ENCODE peak calls at places on chromosomes 2 and 18, in five cellular contexts. F is SK-N-SH, O is IMR-90, B is GM23338, Z is GM12878. Q is an unnamed sample. For H4K20me1, the result is how much of the 10 kb centered on the place peaks cover.

GRCh38 chr18:2529154-2529553 is 42.2 kb downstream of the METTL4 start:
- DNase-seq in F (no peak), O (peak), B (peak), Z (no peak), Q (no peak)

GRCh38 chr2:61534926-61535325 is 3.2 kb downstream of the XPO1 start:
- DNase-seq in F (no peak), O (peak), B (no peak), Z (no peak), Q (no peak)

GRCh38 chr2:240351826-240352426 is 83.5 kb upstream of the GPC1 start:
- DNase-seq in F (peak), O (no peak), B (no peak), Z (no peak), Q (no peak)

GRCh38 chr2:232273903-232274598 is 104.5 kb upstream of the ALPP start:
- DNase-seq in F (no peak), O (no peak), B (no peak), Z (no peak), Q (no peak)

GRCh38 chr2:217606296-217606695 is 396.5 kb downstream of the TNS1 start:
- DNase-seq in F (no peak), O (no peak), B (no peak), Z (no peak), Q (no peak)

GRCh38 chr2:121689356-121689755 is 40.1 kb upstream of the CLASP1 start:
- DNase-seq in F (peak), O (peak), B (peak), Z (no peak), Q (no peak)

GRCh38 chr2:201223089-201224073 is 37.0 kb upstream of the CASP8 start:
- DNase-seq in F (no peak), O (no peak), B (no peak), Z (no peak), Q (no peak)

GRCh38 chr2:169509230-169509917 is at the start of gene KLHL41:
- DNase-seq in F (no peak), O (peak), B (no peak), Z (no peak), Q (no peak)

GRCh38 chr18:35121531-35121930 is 80.3 kb downstream of the MAPRE2 start:
- DNase-seq in F (no peak), O (no peak), B (no peak), Z (no peak), Q (no peak)

GRCh38 chr2:105373344-105373781 is 25.5 kb downstream of the FHL2 start:
- DNase-seq in F (no peak), O (peak), B (no peak), Z (no peak), Q (no peak)

GRCh38 chr2:181305151-181306123 is 151.7 kb upstream of the ITGA4 start:
- DNase-seq in F (no peak), O (peak), B (peak), Z (peak), Q (peak)

GRCh38 chr2:202112041-202112440 is 39.0 kb downstream of the KIAA2012 start:
- DNase-seq in F (no peak), O (no peak), B (no peak), Z (no peak), Q (no peak)

GRCh38 chr2:238521870-238522269 is 95.1 kb downstream of the ASB1 start:
- DNase-seq in F (no peak), O (no peak), B (no peak), Z (no peak), Q (no peak)

GRCh38 chr2:85011098-85011497 is 40.1 kb downstream of the KCMF1 start:
- DNase-seq in F (no peak), O (no peak), B (no peak), Z (no peak), Q (no peak)

GRCh38 chr2:1995987-1996386 is 251.7 kb upstream of the PXDN start:
- DNase-seq in F (no peak), O (no peak), B (no peak), Z (no peak), Q (no peak)

GRCh38 chr2:110106642-110107041 is 9.0 kb downstream of the MALL start:
- DNase-seq in F (no peak), O (peak), B (no peak), Z (no peak), Q (no peak)

GRCh38 chr18:70271742-70272141 is 17.1 kb upstream of the SOCS6 start:
- DNase-seq in F (no peak), O (no peak), B (no peak), Z (no peak), Q (no peak)

GRCh38 chr2:208031608-208032019 is 6.3 kb upstream of the PLEKHM3 start:
- DNase-seq in F (no peak), O (peak), B (no peak), Z (no peak), Q (no peak)

GRCh38 chr18:50866765-50867164 is 12.2 kb upstream of the ME2 start:
- DNase-seq in F (no peak), O (no peak), B (no peak), Z (no peak), Q (peak)

GRCh38 chr18:9831046-9831722 is 54.6 kb upstream of the TXNDC2 start:
- DNase-seq in F (no peak), O (no peak), B (no peak), Z (no peak), Q (no peak)

GRCh38 chr2:69683170-69683971 is 39.8 kb upstream of the AAK1 start:
- DNase-seq in F (peak), O (peak), B (no peak), Z (no peak), Q (no peak)

GRCh38 chr18:65791753-65792152 is 40.9 kb downstream of the CDH7 start:
- DNase-seq in F (peak), O (no peak), B (no peak), Z (no peak), Q (no peak)

GRCh38 chr2:72147971-72148369 is 308 bp upstream of the CYP26B1 start:
- DNase-seq in F (no peak), O (no peak), B (no peak), Z (no peak), Q (no peak)
- H4K20me1 ChIP-seq in F (under half), O (under half), B (under half), Z (under half), Q (under half)

GRCh38 chr2:70984576-70985282 is 6.3 kb downstream of the ANKRD53 start:
- DNase-seq in F (peak), O (peak), B (peak), Z (no peak), Q (peak)
- H4K20me1 ChIP-seq in F (under half), O (under half), B (under half), Z (under half), Q (under half)

DNA sequence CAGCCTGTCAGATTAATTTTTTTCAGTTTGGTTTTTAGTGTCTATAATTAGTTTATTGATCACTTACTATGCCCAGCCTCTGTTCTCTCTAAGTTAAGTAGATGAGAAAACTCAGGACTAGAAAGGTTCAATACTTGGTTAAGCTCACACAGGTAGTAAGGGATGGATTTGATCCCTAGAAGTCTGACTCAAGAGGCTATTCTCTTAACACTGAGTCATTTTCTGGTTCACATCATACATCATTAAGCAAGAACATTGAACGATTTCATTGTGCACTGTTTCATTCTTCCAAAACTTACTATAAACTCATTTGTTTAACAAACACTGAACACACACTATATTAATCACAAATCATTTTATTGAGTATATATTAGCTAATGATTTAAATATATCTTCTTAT is 54.1 kb upstream of the SLC38A11 start:
- DNase-seq in F (no peak), O (peak), B (no peak), Z (no peak), Q (no peak)
- H4K20me1 ChIP-seq in F (under half), O (under half), B (under half), Z (under half), Q (under half)

GRCh38 chr2:221553333-221553732 is 18.8 kb downstream of the EPHA4 start:
- DNase-seq in F (no peak), O (no peak), B (no peak), Z (no peak), Q (no peak)
- H4K20me1 ChIP-seq in F (under half), O (under half), B (under half), Z (under half), Q (under half)

Q was measured in OCI-LY7.